ENCODE peak calls at places on chromosomes 3 and 15, in seven cellular contexts. B is mesendoderm, C is IMR-90, Z is H1, J is trophoblast cell, A is H9, G is neuronal stem cell. Y is an unnamed sample.

GRCh38 chr3:157239082-157239704 is 79.2 kb upstream of the CCNL1 start:
- DNase-seq in B (peak), C (peak), Z (peak), J (peak), A (peak), G (peak), Y (peak)

GRCh38 chr15:28919679-28920655 is 34.2 kb downstream of the APBA2 start:
- DNase-seq in B (no peak), C (no peak), Z (no peak), J (no peak), A (no peak), G (no peak), Y (no peak)

GRCh38 chr3:87546216-87546615 is 269.8 kb upstream of the POU1F1 start:
- DNase-seq in B (no peak), C (no peak), Z (no peak), J (no peak), A (no peak), G (no peak), Y (no peak)

GRCh38 chr3:174016186-174016585 is 618.6 kb downstream of the NLGN1 start:
- DNase-seq in B (no peak), C (peak), Z (no peak), J (no peak), A (no peak), G (no peak), Y (peak)

GRCh38 chr15:55196011-55196410 is 730 bp downstream of the RSL24D1 start:
- DNase-seq in B (no peak), C (peak), Z (no peak), J (no peak), A (no peak), G (no peak), Y (peak)

GRCh38 chr3:197466586-197467399 is 89.0 kb downstream of the BDH1 start:
- DNase-seq in B (no peak), C (peak), Z (no peak), J (peak), A (no peak), G (no peak), Y (peak)

GRCh38 chr3:134636406-134636805 is 14.4 kb downstream of the KY start:
- DNase-seq in B (no peak), C (no peak), Z (no peak), J (no peak), A (peak), G (no peak), Y (no peak)

GRCh38 chr3:49750056-49750455 is 26.3 kb upstream of the GMPPB start:
- DNase-seq in B (no peak), C (peak), Z (no peak), J (peak), A (no peak), G (no peak), Y (peak)

GRCh38 chr3:10551139-10551538 is 45.8 kb upstream of the ATP2B2 start:
- DNase-seq in B (no peak), C (no peak), Z (no peak), J (no peak), A (peak), G (no peak), Y (no peak)

GRCh38 chr3:87135412-87135811 is 91.7 kb upstream of the CHMP2B start:
- DNase-seq in B (no peak), C (no peak), Z (no peak), J (no peak), A (no peak), G (no peak), Y (no peak)

GRCh38 chr3:126567696-126568438 is 9.1 kb upstream of the C3orf22 start:
- DNase-seq in B (peak), C (no peak), Z (no peak), J (no peak), A (peak), G (no peak), Y (no peak)

GRCh38 chr3:197003461-197004385 is 25.9 kb downstream of the MELTF start:
- DNase-seq in B (peak), C (no peak), Z (no peak), J (no peak), A (peak), G (peak), Y (no peak)

GRCh38 chr3:4768521-4768920 is 210.7 kb upstream of the BHLHE40 start:
- DNase-seq in B (peak), C (no peak), Z (no peak), J (no peak), A (no peak), G (no peak), Y (no peak)

GRCh38 chr15:66293085-66293418 is 316 bp upstream of the DIS3L start:
- DNase-seq in B (no peak), C (no peak), Z (no peak), J (no peak), A (no peak), G (no peak), Y (no peak)

GRCh38 chr3:126438746-126439145 is 36.9 kb downstream of the ZXDC start:
- DNase-seq in B (no peak), C (no peak), Z (no peak), J (peak), A (peak), G (no peak), Y (no peak)

GRCh38 chr3:57234613-57235575 is 7.4 kb downstream of the APPL1 start:
- DNase-seq in B (no peak), C (no peak), Z (no peak), J (no peak), A (no peak), G (no peak), Y (no peak)

GRCh38 chr3:60290093-60290492 is 961.2 kb downstream of the FHIT start:
- DNase-seq in B (peak), C (no peak), Z (no peak), J (no peak), A (no peak), G (no peak), Y (no peak)

DNA sequence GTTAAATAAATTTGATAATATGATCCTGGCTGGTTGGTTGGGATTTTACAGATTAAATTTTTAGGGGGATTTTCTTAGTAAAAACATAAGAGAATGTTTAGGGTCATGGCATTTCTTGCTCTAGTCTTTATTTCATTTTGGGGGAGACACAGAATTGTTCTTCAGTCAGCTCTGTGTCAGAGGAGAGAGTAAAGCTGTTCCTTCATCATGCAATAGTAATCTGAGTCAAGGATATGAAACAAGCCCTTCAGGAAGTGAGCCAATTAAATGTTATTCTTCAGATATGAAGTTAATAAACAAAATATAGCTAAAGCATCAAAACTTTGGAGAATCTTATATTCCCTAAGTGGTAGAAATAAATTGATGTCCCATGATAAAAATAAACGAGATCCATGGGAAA is 22.9 kb upstream of the SLC4A7 start:
- DNase-seq in B (no peak), C (peak), Z (no peak), J (no peak), A (no peak), G (no peak), Y (no peak)
- H3K18ac ChIP-seq in B (no peak), C (no peak), Z (no peak), J (no peak), A (no peak), G (no peak), Y (no peak)

GRCh38 chr3:39473452-39474125 is 6.1 kb downstream of the MOBP start:
- DNase-seq in B (peak), C (no peak), Z (peak), J (peak), A (peak), G (no peak), Y (no peak)

GRCh38 chr3:39476783-39477182 is 9.3 kb downstream of the MOBP start:
- DNase-seq in B (no peak), C (no peak), Z (no peak), J (no peak), A (no peak), G (no peak), Y (no peak)

GRCh38 chr3:39471652-39472051 is 4.2 kb downstream of the MOBP start:
- DNase-seq in B (no peak), C (no peak), Z (no peak), J (no peak), A (no peak), G (no peak), Y (no peak)

GRCh38 chr3:39478226-39478625 is 10.7 kb downstream of the MOBP start:
- DNase-seq in B (no peak), C (no peak), Z (no peak), J (peak), A (no peak), G (no peak), Y (no peak)

GRCh38 chr3:39474126-39474515 is 6.6 kb downstream of the MOBP start:
- DNase-seq in B (no peak), C (no peak), Z (no peak), J (no peak), A (no peak), G (no peak), Y (no peak)
- H2BK5ac ChIP-seq in B (no peak), C (no peak), Z (no peak), J (no peak), A (no peak), G (no peak), Y (no peak)

DNA sequence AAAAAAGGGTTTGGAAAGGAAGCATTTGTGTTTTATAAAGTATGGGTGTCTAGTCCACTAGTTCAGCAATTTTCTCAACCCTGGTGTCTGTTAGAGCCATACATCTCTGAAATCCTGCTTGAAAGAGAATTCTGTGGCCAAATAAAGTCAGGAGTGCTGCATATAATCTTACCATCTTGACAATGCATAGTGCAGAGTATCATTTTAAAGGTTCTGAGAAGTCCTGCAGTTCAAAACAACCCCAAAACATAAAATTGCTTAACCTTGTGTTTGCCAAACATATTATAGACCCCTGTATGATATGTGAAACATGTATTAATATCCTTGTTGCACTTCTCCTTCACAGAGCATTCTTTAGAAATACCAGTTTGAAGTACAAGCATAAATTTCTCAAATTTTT is 191.3 kb downstream of the THSD4 start:
- DNase-seq in B (no peak), C (no peak), Z (no peak), J (no peak), A (no peak), G (no peak), Y (no peak)
- H3K18ac ChIP-seq in B (no peak), C (no peak), Z (no peak), J (no peak), A (no peak), G (no peak), Y (no peak)

DNA sequence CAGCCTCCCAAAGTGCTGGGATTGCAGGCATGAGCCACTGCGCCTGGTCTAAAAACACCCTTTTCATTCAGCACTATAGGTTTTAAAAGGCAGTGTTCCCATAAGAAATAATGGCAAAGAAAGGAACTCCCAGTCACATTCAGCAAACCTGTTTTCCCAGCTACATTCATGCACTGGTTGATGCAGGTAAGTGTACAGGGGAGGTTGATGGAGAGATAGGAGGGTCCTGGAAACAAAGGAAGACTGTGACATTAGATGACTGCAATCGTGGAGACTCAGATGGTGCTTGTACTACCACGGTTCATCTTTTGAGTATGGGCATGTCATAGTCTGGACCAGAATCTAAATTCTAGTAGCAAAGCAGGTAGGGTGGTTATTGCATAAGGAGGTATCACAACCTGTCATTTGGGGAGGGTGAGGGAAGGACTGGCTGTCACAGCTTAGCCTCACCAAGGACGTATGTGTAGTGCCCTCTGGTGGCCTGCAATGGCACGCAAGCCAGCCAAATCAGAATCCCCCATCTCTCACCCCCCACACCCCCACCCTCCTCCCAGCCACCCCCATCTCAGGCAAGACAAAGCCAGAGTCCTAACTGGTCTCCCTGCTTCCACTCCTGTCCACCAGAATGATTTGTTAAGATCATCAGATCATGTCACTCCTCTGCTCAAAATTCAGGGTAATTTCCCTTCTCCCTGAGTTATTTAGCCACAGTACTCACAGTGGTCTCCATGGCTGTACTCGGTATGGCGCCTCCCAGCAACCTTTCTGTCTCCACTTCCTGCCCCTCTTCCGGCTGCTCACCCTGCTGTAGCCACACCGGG is 28.8 kb upstream of the UBL7 start:
- DNase-seq in B (peak), C (peak), Z (peak), J (peak), A (peak), G (peak), Y (peak)
- H2BK5ac ChIP-seq in B (no peak), C (no peak), Z (peak), J (no peak), A (no peak), G (no peak), Y (no peak)

DNA sequence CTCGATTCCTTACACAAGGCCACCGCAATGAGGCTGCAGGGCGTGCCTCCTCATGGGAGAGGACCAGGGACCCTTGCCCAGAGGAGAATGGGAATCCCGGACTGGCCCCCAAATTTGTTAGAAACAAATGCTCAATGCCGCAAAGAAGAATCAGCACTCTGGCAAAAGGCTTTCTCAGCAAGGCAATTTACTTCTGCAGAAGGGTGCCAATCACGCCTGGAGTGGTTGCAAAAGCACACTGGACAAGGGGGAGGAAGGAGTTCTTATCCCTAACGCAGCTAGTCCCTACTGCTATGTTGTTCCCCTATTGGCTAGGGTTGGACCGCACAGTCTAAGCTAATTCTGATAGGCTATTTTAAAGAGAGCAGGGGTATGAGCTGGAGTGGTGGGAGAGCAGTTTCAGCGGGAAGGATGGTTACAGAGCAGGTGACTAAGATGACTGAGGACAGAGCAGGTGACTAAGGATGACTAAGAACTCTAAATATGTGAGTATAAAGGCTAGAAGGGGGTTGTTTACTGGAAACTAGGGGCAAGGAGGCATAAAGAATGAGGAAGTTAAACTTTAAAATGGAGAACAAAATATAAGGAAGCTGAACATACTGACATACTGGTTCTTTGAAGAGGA is 48.5 kb downstream of the KATNBL1 start:
- DNase-seq in B (peak), C (peak), Z (no peak), J (peak), A (peak), G (no peak), Y (no peak)
- H3K18ac ChIP-seq in B (no peak), C (no peak), Z (no peak), J (no peak), A (no peak), G (no peak), Y (no peak)